ENCODE peak calls at places on chromosomes 2 and 18, in nine cellular contexts. V, Y, L, J, Z, O, R, T and G are unnamed samples.
A peak's percentile ranks its signal among the peaks of the same experiment; 100 is the strongest.

GRCh38 chr2:33322099-33322498 is 154.3 kb upstream of the RASGRP3 start:
- DNase-seq in V (no peak), Z (no peak), J (no peak), T (peak; percentile 12), Y (no peak), L (no peak), R (no peak), O (peak; percentile 69), G (no peak)

GRCh38 chr2:143452817-143453462 is 323.7 kb downstream of the ARHGAP15 start:
- DNase-seq in T (no peak), J (no peak), R (no peak), L (no peak), V (no peak), Z (no peak), Y (no peak), O (no peak), G (no peak)

GRCh38 chr2:197599285-197599965 is 76.0 kb downstream of the RFTN2 start:
- DNase-seq in T (no peak), O (no peak), J (no peak), Y (peak; percentile 44), R (peak; percentile 28), Z (no peak), L (no peak), V (peak; percentile 0), G (no peak)

GRCh38 chr18:74734013-74734444 is 136.4 kb downstream of the ZNF407 start:
- DNase-seq in R (no peak), T (no peak), J (no peak), L (no peak), Y (peak; percentile 81), Z (no peak), V (no peak), O (no peak), G (no peak)

GRCh38 chr2:63614448-63614968 is 25.7 kb downstream of the MDH1 start:
- DNase-seq in Z (no peak), J (no peak), O (peak; percentile 34), V (no peak), R (no peak), L (no peak), T (peak; percentile 86), Y (no peak), G (no peak)

GRCh38 chr2:205482399-205483065 is 199.8 kb upstream of the NRP2 start:
- DNase-seq in V (no peak), J (no peak), L (no peak), Y (no peak), O (no peak), Z (no peak), R (no peak), T (no peak), G (peak; percentile 59)

GRCh38 chr2:42879913-42880737 is 87.7 kb upstream of the HAAO start:
- DNase-seq in L (no peak), R (no peak), Y (no peak), V (no peak), T (no peak), O (no peak), Z (no peak), J (no peak), G (no peak)

GRCh38 chr2:200742426-200742825 is 69.3 kb upstream of the BZW1 start:
- DNase-seq in Z (no peak), L (no peak), O (peak; percentile 49), T (no peak), J (peak; percentile 84), R (no peak), V (no peak), Y (no peak), G (peak; percentile 85)

GRCh38 chr2:104102615-104103014 is 751.3 kb upstream of the POU3F3 start:
- DNase-seq in T (no peak), R (no peak), J (no peak), O (no peak), Y (no peak), L (no peak), Z (no peak), V (no peak), G (no peak)

GRCh38 chr2:127293386-127293757 is 572 bp downstream of the ERCC3 start:
- DNase-seq in V (no peak), O (no peak), J (no peak), R (peak; percentile 13), Y (no peak), L (no peak), Z (no peak), T (no peak), G (no peak)

GRCh38 chr2:231184319-231184718 is 14.1 kb upstream of the ARMC9 start:
- DNase-seq in R (no peak), J (no peak), T (no peak), V (no peak), L (no peak), Y (no peak), O (no peak), Z (no peak), G (no peak)

GRCh38 chr18:71831039-71831438 is 713.1 kb downstream of the CBLN2 start:
- DNase-seq in R (no peak), L (no peak), J (no peak), Y (no peak), V (no peak), Z (no peak), T (no peak), O (no peak), G (no peak)

GRCh38 chr2:23019476-23019875 is 365.5 kb upstream of the KLHL29 start:
- DNase-seq in V (no peak), O (no peak), Y (no peak), T (no peak), R (no peak), L (no peak), Z (no peak), J (no peak), G (no peak)

GRCh38 chr2:173307287-173307686 is 47.4 kb upstream of the CDCA7 start:
- DNase-seq in Y (no peak), T (no peak), V (no peak), L (no peak), O (no peak), J (no peak), R (no peak), Z (no peak), G (no peak)

GRCh38 chr2:238290079-238290478 is 1.7 kb upstream of the PER2 start:
- DNase-seq in O (no peak), V (no peak), R (peak; percentile 89), T (no peak), L (peak; percentile 94), J (no peak), Z (peak; percentile 85), Y (peak; percentile 98), G (peak; percentile 72)

GRCh38 chr2:96117701-96118588 is 1.6 kb upstream of the ADRA2B start:
- DNase-seq in V (no peak), Z (peak; percentile 45), T (no peak), L (no peak), J (no peak), R (peak; percentile 29), Y (no peak), O (no peak), G (no peak)

GRCh38 chr2:70942396-70942795 is 6.7 kb downstream of the ATP6V1B1 start:
- DNase-seq in O (no peak), V (no peak), J (no peak), R (no peak), Y (no peak), T (no peak), Z (no peak), L (no peak), G (no peak)

GRCh38 chr2:144592500-144593256 is 72.8 kb upstream of the ZEB2 start:
- DNase-seq in Y (no peak), L (no peak), Z (no peak), J (no peak), O (no peak), V (no peak), R (no peak), T (no peak), G (no peak)

GRCh38 chr18:11052800-11053199 is 96.6 kb downstream of the PIEZO2 start:
- DNase-seq in L (no peak), Z (no peak), J (no peak), R (no peak), T (no peak), Y (peak; percentile 42), O (no peak), V (no peak), G (no peak)

GRCh38 chr2:233152541-233152940 is 92.4 kb downstream of the INPP5D start:
- DNase-seq in J (peak; percentile 71), Z (no peak), O (peak; percentile 13), V (no peak), Y (no peak), L (no peak), R (no peak), T (no peak), G (peak; percentile 87)

GRCh38 chr2:128448331-128449225 is 129.9 kb upstream of the HS6ST1 start:
- DNase-seq in J (no peak), O (no peak), L (peak; percentile 13), V (no peak), R (no peak), Z (no peak), Y (no peak), T (no peak), G (no peak)

GRCh38 chr2:197499594-197500502 is at the start of the genes HSPD1 and HSPE1:
- DNase-seq in T (peak; percentile 93), L (peak; percentile 100), O (peak; percentile 100), V (peak; percentile 93), R (peak; percentile 84), Z (peak; percentile 98), J (peak; percentile 98), Y (peak; percentile 98), G (peak; percentile 98)

GRCh38 chr2:36857713-36858112 is 108.6 kb downstream of the STRN start:
- DNase-seq in T (no peak), O (no peak), R (no peak), L (no peak), J (no peak), Y (no peak), Z (no peak), V (no peak), G (no peak)

GRCh38 chr2:104056451-104056850 is 797.5 kb upstream of the POU3F3 start:
- DNase-seq in J (no peak), T (no peak), Y (no peak), Z (no peak), L (no peak), O (no peak), R (no peak), V (no peak), G (no peak)

GRCh38 chr18:23387265-23387664 is 65.8 kb upstream of the RIOK3 start:
- DNase-seq in T (no peak), J (no peak), L (no peak), O (no peak), Y (peak; percentile 63), Z (no peak), V (no peak), R (no peak), G (no peak)

GRCh38 chr2:64237266-64237665 is 93.0 kb upstream of the PELI1 start:
- DNase-seq in Z (no peak), V (no peak), T (no peak), R (no peak), L (no peak), O (no peak), Y (no peak), J (no peak), G (no peak)

GRCh38 chr2:210063306-210063705 is 60.9 kb downstream of the RPE start:
- DNase-seq in Z (no peak), O (no peak), L (no peak), T (no peak), R (no peak), V (no peak), J (no peak), Y (no peak), G (no peak)